ENCODE peak calls at places on chromosomes 3 and 15, in eight cellular contexts. K is WTC11; G is AG08395; Z is testis; T is left ventricle myocardium superior; H is activated CD8-positive, alpha-beta memory T cell treated with anti-CD3 and anti-CD28 coated beads for 24 hours; B is RPMI8226; Y is Caco-2. Q is an unnamed sample.

GRCh38 chr15:44861439-44861910 is 95.0 kb upstream of the TERB2 start:
- DNase-seq in K (no peak), G (no peak), Z (no peak), T (no peak), H (no peak), B (no peak), Y (no peak), Q (no peak)

GRCh38 chr3:188166471-188166870 is 12.5 kb downstream of the LPP start:
- DNase-seq in K (no peak), G (no peak), Z (no peak), T (no peak), H (no peak), B (no peak), Y (no peak), Q (no peak)

GRCh38 chr3:196220587-196220986 is 4.3 kb downstream of the SLC51A start:
- DNase-seq in K (no peak), G (no peak), Z (no peak), T (no peak), H (no peak), B (no peak), Y (no peak), Q (no peak)

GRCh38 chr3:114504941-114505632 is 211.3 kb downstream of the TIGIT start:
- DNase-seq in K (no peak), G (peak; percentile 21), Z (no peak), T (no peak), H (no peak), B (no peak), Y (no peak), Q (no peak)

GRCh38 chr15:93929375-93930094 is 301.8 kb upstream of the MCTP2 start:
- DNase-seq in K (peak; percentile 12), G (peak; percentile 93), Z (peak; percentile 47), T (peak; percentile 48), H (no peak), B (no peak), Y (no peak), Q (no peak)

GRCh38 chr15:35038655-35039534 is 46.2 kb downstream of the NANOGP8 start:
- DNase-seq in K (no peak), G (peak; percentile 47), Z (no peak), T (no peak), H (no peak), B (no peak), Y (no peak), Q (peak; percentile 75)

GRCh38 chr3:142087676-142088075 is 61.7 kb downstream of the TFDP2 start:
- DNase-seq in K (no peak), G (peak; percentile 79), Z (no peak), T (no peak), H (no peak), B (no peak), Y (no peak), Q (peak; percentile 33)

GRCh38 chr3:75380276-75380771 is 283.8 kb upstream of the FRG2C start:
- DNase-seq in K (no peak), G (no peak), Z (no peak), T (no peak), H (no peak), B (no peak), Y (no peak), Q (no peak)

GRCh38 chr3:169090559-169090958 is 573.0 kb downstream of the MECOM start:
- DNase-seq in K (no peak), G (no peak), Z (no peak), T (no peak), H (no peak), B (no peak), Y (no peak), Q (no peak)

GRCh38 chr3:17686613-17687012 is 55.8 kb downstream of the TBC1D5 start:
- DNase-seq in K (no peak), G (peak; percentile 5), Z (no peak), T (no peak), H (no peak), B (no peak), Y (no peak), Q (peak; percentile 14)

GRCh38 chr3:138202945-138203701 is 16.0 kb downstream of the ARMC8 start:
- DNase-seq in K (no peak), G (no peak), Z (no peak), T (no peak), H (no peak), B (no peak), Y (no peak), Q (no peak)

GRCh38 chr3:179871782-179872181 is 165.0 kb downstream of the PEX5L start:
- DNase-seq in K (no peak), G (no peak), Z (no peak), T (no peak), H (no peak), B (no peak), Y (no peak), Q (no peak)

GRCh38 chr15:72139667-72140066 is 21.5 kb downstream of the SENP8 start:
- DNase-seq in K (no peak), G (no peak), Z (no peak), T (no peak), H (no peak), B (no peak), Y (no peak), Q (no peak)

GRCh38 chr3:146090521-146090920 is 70.5 kb downstream of the PLOD2 start:
- DNase-seq in K (no peak), G (no peak), Z (no peak), T (no peak), H (no peak), B (no peak), Y (no peak), Q (no peak)

GRCh38 chr3:37255990-37256308 is 81.6 kb upstream of the LRRFIP2 start:
- DNase-seq in K (no peak), G (peak; percentile 46), Z (no peak), T (no peak), H (no peak), B (no peak), Y (no peak), Q (peak; percentile 19)